ENCODE peak calls at places on chromosome 6, in eight cellular contexts. One of them, this sample, is unnamed.

GRCh38 chr6:81606965-81607381 is 145.5 kb downstream of the TENT5A start:
- DNase-seq in neuronal stem cell: no peak
- DNase-seq in heart right ventricle: no peak
- DNase-seq in psoas muscle: no peak
- DNase-seq in uterus: no peak
- DNase-seq in caudate nucleus: no peak
- DNase-seq in H9: no peak
- DNase-seq in foreskin keratinocyte: peak
- DNase-seq in this sample: no peak

GRCh38 chr6:158752613-158753012 is 66.6 kb downstream of the EZR start:
- DNase-seq in neuronal stem cell: no peak
- DNase-seq in heart right ventricle: peak
- DNase-seq in psoas muscle: no peak
- DNase-seq in uterus: no peak
- DNase-seq in caudate nucleus: peak
- DNase-seq in H9: no peak
- DNase-seq in foreskin keratinocyte: no peak
- DNase-seq in this sample: no peak

GRCh38 chr6:159174263-159174974 is 5.2 kb downstream of the FNDC1 start:
- DNase-seq in neuronal stem cell: peak
- DNase-seq in heart right ventricle: peak
- DNase-seq in psoas muscle: peak
- DNase-seq in uterus: no peak
- DNase-seq in caudate nucleus: peak
- DNase-seq in H9: peak
- DNase-seq in foreskin keratinocyte: peak
- DNase-seq in this sample: no peak

GRCh38 chr6:133991096-133991593 is 38.1 kb downstream of the TBPL1 start:
- DNase-seq in neuronal stem cell: no peak
- DNase-seq in heart right ventricle: no peak
- DNase-seq in psoas muscle: no peak
- DNase-seq in uterus: no peak
- DNase-seq in caudate nucleus: no peak
- DNase-seq in H9: no peak
- DNase-seq in foreskin keratinocyte: no peak
- DNase-seq in this sample: no peak

GRCh38 chr6:129498950-129499870 is 210.8 kb downstream of the ARHGAP18 start:
- DNase-seq in neuronal stem cell: peak
- DNase-seq in heart right ventricle: no peak
- DNase-seq in psoas muscle: no peak
- DNase-seq in uterus: no peak
- DNase-seq in caudate nucleus: no peak
- DNase-seq in H9: no peak
- DNase-seq in foreskin keratinocyte: peak
- DNase-seq in this sample: no peak

GRCh38 chr6:75882734-75883133 is 133.7 kb downstream of the MYO6 start:
- DNase-seq in neuronal stem cell: no peak
- DNase-seq in heart right ventricle: no peak
- DNase-seq in psoas muscle: no peak
- DNase-seq in uterus: no peak
- DNase-seq in caudate nucleus: no peak
- DNase-seq in H9: no peak
- DNase-seq in foreskin keratinocyte: peak
- DNase-seq in this sample: peak

GRCh38 chr6:19613678-19614077 is 223.5 kb upstream of the ID4 start:
- DNase-seq in neuronal stem cell: no peak
- DNase-seq in heart right ventricle: no peak
- DNase-seq in psoas muscle: no peak
- DNase-seq in uterus: no peak
- DNase-seq in caudate nucleus: no peak
- DNase-seq in H9: peak
- DNase-seq in foreskin keratinocyte: no peak
- DNase-seq in this sample: peak

GRCh38 chr6:169420912-169421543 is 167.4 kb upstream of the THBS2 start:
- DNase-seq in neuronal stem cell: no peak
- DNase-seq in heart right ventricle: no peak
- DNase-seq in psoas muscle: no peak
- DNase-seq in uterus: no peak
- DNase-seq in caudate nucleus: no peak
- DNase-seq in H9: peak
- DNase-seq in foreskin keratinocyte: no peak
- DNase-seq in this sample: no peak

GRCh38 chr6:46964716-46965519 is 43.2 kb upstream of the ADGRF5 start:
- DNase-seq in neuronal stem cell: no peak
- DNase-seq in heart right ventricle: no peak
- DNase-seq in psoas muscle: no peak
- DNase-seq in uterus: no peak
- DNase-seq in caudate nucleus: no peak
- DNase-seq in H9: no peak
- DNase-seq in foreskin keratinocyte: no peak
- DNase-seq in this sample: no peak

GRCh38 chr6:166957087-166957804 is 896 bp upstream of the RNASET2 start:
- DNase-seq in neuronal stem cell: peak
- DNase-seq in heart right ventricle: peak
- DNase-seq in psoas muscle: peak
- DNase-seq in uterus: peak
- DNase-seq in caudate nucleus: peak
- DNase-seq in H9: peak
- DNase-seq in foreskin keratinocyte: peak
- DNase-seq in this sample: no peak

GRCh38 chr6:143396497-143397228 is 53.8 kb downstream of the ADAT2 start:
- DNase-seq in neuronal stem cell: no peak
- DNase-seq in heart right ventricle: no peak
- DNase-seq in psoas muscle: no peak
- DNase-seq in uterus: no peak
- DNase-seq in caudate nucleus: no peak
- DNase-seq in H9: no peak
- DNase-seq in foreskin keratinocyte: no peak
- DNase-seq in this sample: no peak

GRCh38 chr6:119834418-119834817 is 484.9 kb upstream of the MAN1A1 start:
- DNase-seq in neuronal stem cell: no peak
- DNase-seq in heart right ventricle: no peak
- DNase-seq in psoas muscle: no peak
- DNase-seq in uterus: no peak
- DNase-seq in caudate nucleus: no peak
- DNase-seq in H9: no peak
- DNase-seq in foreskin keratinocyte: peak
- DNase-seq in this sample: no peak

GRCh38 chr6:21970560-21970959 is 326.3 kb downstream of the PRL start:
- DNase-seq in neuronal stem cell: no peak
- DNase-seq in heart right ventricle: no peak
- DNase-seq in psoas muscle: no peak
- DNase-seq in uterus: no peak
- DNase-seq in caudate nucleus: no peak
- DNase-seq in H9: no peak
- DNase-seq in foreskin keratinocyte: no peak
- DNase-seq in this sample: no peak

GRCh38 chr6:128230267-128230989 is 290.0 kb downstream of the PTPRK start:
- DNase-seq in neuronal stem cell: no peak
- DNase-seq in heart right ventricle: no peak
- DNase-seq in psoas muscle: no peak
- DNase-seq in uterus: no peak
- DNase-seq in caudate nucleus: no peak
- DNase-seq in H9: no peak
- DNase-seq in foreskin keratinocyte: no peak
- DNase-seq in this sample: no peak

GRCh38 chr6:113596907-113597583 is 260.1 kb upstream of the MARCKS start:
- DNase-seq in neuronal stem cell: no peak
- DNase-seq in heart right ventricle: peak
- DNase-seq in psoas muscle: no peak
- DNase-seq in uterus: peak
- DNase-seq in caudate nucleus: no peak
- DNase-seq in H9: no peak
- DNase-seq in foreskin keratinocyte: no peak
- DNase-seq in this sample: no peak

GRCh38 chr6:150720774-150721233 is 121.1 kb downstream of the PLEKHG1 start:
- DNase-seq in neuronal stem cell: peak
- DNase-seq in heart right ventricle: no peak
- DNase-seq in psoas muscle: no peak
- DNase-seq in uterus: no peak
- DNase-seq in caudate nucleus: no peak
- DNase-seq in H9: no peak
- DNase-seq in foreskin keratinocyte: peak
- DNase-seq in this sample: peak

GRCh38 chr6:130693944-130694343 is 133.3 kb upstream of the SMLR1 start:
- DNase-seq in neuronal stem cell: no peak
- DNase-seq in heart right ventricle: no peak
- DNase-seq in psoas muscle: no peak
- DNase-seq in uterus: no peak
- DNase-seq in caudate nucleus: no peak
- DNase-seq in H9: no peak
- DNase-seq in foreskin keratinocyte: no peak
- DNase-seq in this sample: no peak

GRCh38 chr6:28807682-28808280 is 116.0 kb downstream of the TRIM27 start:
- DNase-seq in neuronal stem cell: no peak
- DNase-seq in heart right ventricle: no peak
- DNase-seq in psoas muscle: no peak
- DNase-seq in uterus: no peak
- DNase-seq in caudate nucleus: no peak
- DNase-seq in H9: peak
- DNase-seq in foreskin keratinocyte: peak
- DNase-seq in this sample: no peak

GRCh38 chr6:155142163-155142901 is 121.5 kb upstream of the CLDN20 start:
- DNase-seq in neuronal stem cell: no peak
- DNase-seq in heart right ventricle: no peak
- DNase-seq in psoas muscle: no peak
- DNase-seq in uterus: peak
- DNase-seq in caudate nucleus: no peak
- DNase-seq in H9: no peak
- DNase-seq in foreskin keratinocyte: no peak
- DNase-seq in this sample: no peak

GRCh38 chr6:84581494-84582259 is 182.7 kb downstream of the TBX18 start:
- DNase-seq in neuronal stem cell: no peak
- DNase-seq in heart right ventricle: no peak
- DNase-seq in psoas muscle: no peak
- DNase-seq in uterus: no peak
- DNase-seq in caudate nucleus: no peak
- DNase-seq in H9: no peak
- DNase-seq in foreskin keratinocyte: peak
- DNase-seq in this sample: no peak

GRCh38 chr6:106098383-106099234 is 12.5 kb downstream of the PRDM1 start:
- DNase-seq in neuronal stem cell: no peak
- DNase-seq in heart right ventricle: peak
- DNase-seq in psoas muscle: no peak
- DNase-seq in uterus: no peak
- DNase-seq in caudate nucleus: no peak
- DNase-seq in H9: no peak
- DNase-seq in foreskin keratinocyte: peak
- DNase-seq in this sample: peak

DNA sequence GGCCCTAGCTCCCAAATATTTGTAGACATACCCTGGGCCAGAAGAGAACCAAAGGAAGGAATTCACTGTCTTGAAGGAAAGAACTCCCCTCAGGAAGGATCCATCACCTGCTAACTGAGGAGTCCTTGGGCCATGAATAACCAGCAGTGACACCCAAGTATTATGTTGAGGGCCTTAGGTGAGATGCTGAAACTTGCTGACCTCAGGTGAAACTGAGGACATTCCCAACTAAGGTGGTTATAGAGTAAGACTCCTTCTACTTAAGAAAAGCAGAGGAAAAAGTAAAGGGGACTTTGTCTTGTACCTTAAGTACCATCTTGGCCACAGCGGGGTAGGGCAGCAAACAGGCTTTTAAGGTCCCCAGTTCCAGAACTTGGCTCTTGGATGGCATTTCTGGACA is 491.7 kb downstream of the C6orf118 start:
- DNase-seq in neuronal stem cell: no peak
- DNase-seq in heart right ventricle: no peak
- DNase-seq in psoas muscle: no peak
- DNase-seq in uterus: no peak
- DNase-seq in caudate nucleus: no peak
- DNase-seq in H9: no peak
- DNase-seq in foreskin keratinocyte: no peak
- DNase-seq in this sample: no peak
- H3K27ac ChIP-seq in neuronal stem cell: no peak
- H3K27ac ChIP-seq in heart right ventricle: no peak
- H3K27ac ChIP-seq in psoas muscle: no peak
- H3K27ac ChIP-seq in uterus: no peak
- H3K27ac ChIP-seq in caudate nucleus: no peak
- H3K27ac ChIP-seq in H9: no peak
- H3K27ac ChIP-seq in foreskin keratinocyte: no peak
- H3K27ac ChIP-seq in this sample: no peak

DNA sequence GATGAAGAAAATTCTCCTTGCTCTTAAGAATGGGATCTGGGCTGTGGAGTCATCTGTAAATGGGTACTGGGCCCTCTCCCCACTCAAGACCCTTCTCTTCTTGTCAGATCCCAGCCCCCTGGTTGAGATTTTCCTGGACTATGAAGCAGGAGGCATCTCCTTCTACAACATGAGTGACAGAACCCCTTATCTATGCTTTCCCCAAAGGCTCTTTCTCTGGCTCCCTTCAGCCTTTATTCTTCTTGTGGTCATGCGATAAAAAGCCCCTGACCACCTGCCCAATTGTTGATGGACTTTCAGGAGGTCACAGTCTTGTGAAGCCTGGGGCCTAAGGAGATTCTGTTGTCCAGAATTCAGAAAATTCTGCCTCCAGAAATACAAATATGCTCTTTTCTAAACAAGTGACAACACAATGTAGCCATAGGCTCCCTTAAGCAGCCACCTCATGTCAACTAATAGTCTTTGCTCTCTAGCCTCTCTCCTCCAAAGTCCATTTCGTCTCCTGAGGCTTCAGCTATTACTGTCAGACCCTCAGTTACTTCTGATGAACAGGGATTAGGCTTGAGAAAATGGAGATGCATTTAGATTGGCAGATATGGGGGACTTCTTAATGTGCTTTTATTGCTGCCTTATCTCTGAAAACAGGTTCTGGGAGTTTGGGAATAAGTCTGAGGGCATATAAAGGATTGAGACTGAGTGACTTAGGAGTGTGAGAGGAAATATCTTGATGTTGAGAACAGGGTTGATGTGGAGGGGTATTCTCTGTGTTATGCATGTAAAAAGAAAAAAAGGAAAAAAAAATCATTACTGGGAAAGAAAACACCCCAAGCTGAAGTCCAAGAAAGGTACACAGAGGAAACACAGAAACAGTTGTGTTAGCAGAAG is 20.6 kb downstream of the BTN2A1 start:
- DNase-seq in neuronal stem cell: no peak
- DNase-seq in heart right ventricle: no peak
- DNase-seq in psoas muscle: no peak
- DNase-seq in uterus: no peak
- DNase-seq in caudate nucleus: no peak
- DNase-seq in H9: no peak
- DNase-seq in foreskin keratinocyte: no peak
- DNase-seq in this sample: no peak
- H3K27ac ChIP-seq in neuronal stem cell: no peak
- H3K27ac ChIP-seq in heart right ventricle: no peak
- H3K27ac ChIP-seq in psoas muscle: no peak
- H3K27ac ChIP-seq in uterus: no peak
- H3K27ac ChIP-seq in caudate nucleus: no peak
- H3K27ac ChIP-seq in H9: no peak
- H3K27ac ChIP-seq in foreskin keratinocyte: no peak
- H3K27ac ChIP-seq in this sample: no peak

GRCh38 chr6:140203611-140204553 is 829.4 kb upstream of the CITED2 start:
- DNase-seq in neuronal stem cell: no peak
- DNase-seq in heart right ventricle: no peak
- DNase-seq in psoas muscle: no peak
- DNase-seq in uterus: no peak
- DNase-seq in caudate nucleus: no peak
- DNase-seq in H9: no peak
- DNase-seq in foreskin keratinocyte: no peak
- DNase-seq in this sample: no peak
- H3K27ac ChIP-seq in neuronal stem cell: no peak
- H3K27ac ChIP-seq in heart right ventricle: no peak
- H3K27ac ChIP-seq in psoas muscle: no peak
- H3K27ac ChIP-seq in uterus: no peak
- H3K27ac ChIP-seq in caudate nucleus: no peak
- H3K27ac ChIP-seq in H9: no peak
- H3K27ac ChIP-seq in foreskin keratinocyte: no peak
- H3K27ac ChIP-seq in this sample: no peak

GRCh38 chr6:36915599-36915998 is 29.8 kb downstream of the C6orf89 start:
- DNase-seq in neuronal stem cell: no peak
- DNase-seq in heart right ventricle: no peak
- DNase-seq in psoas muscle: no peak
- DNase-seq in uterus: no peak
- DNase-seq in caudate nucleus: no peak
- DNase-seq in H9: no peak
- DNase-seq in foreskin keratinocyte: no peak
- DNase-seq in this sample: no peak
- H3K27ac ChIP-seq in neuronal stem cell: no peak
- H3K27ac ChIP-seq in heart right ventricle: no peak
- H3K27ac ChIP-seq in psoas muscle: no peak
- H3K27ac ChIP-seq in uterus: peak
- H3K27ac ChIP-seq in caudate nucleus: no peak
- H3K27ac ChIP-seq in H9: no peak
- H3K27ac ChIP-seq in foreskin keratinocyte: no peak
- H3K27ac ChIP-seq in this sample: no peak